ENCODE peak calls at places on chromosomes 13 and 19, in four cellular contexts. One of them, this sample, is unnamed.

GRCh38 chr19:41706741-41707501 is 1.5 kb upstream of the CEACAM5 start:
- DNase-seq in fibroblast of lung: peak; percentile 3
- DNase-seq in tibial artery: peak; percentile 59
- DNase-seq in AG09319: no peak
- DNase-seq in this sample: no peak

GRCh38 chr19:50496189-50497029 is 14.6 kb downstream of the JOSD2 start:
- DNase-seq in fibroblast of lung: no peak
- DNase-seq in tibial artery: peak; percentile 62
- DNase-seq in AG09319: no peak
- DNase-seq in this sample: no peak

GRCh38 chr13:45373116-45373606 is 32.2 kb upstream of the TPT1 start:
- DNase-seq in fibroblast of lung: no peak
- DNase-seq in tibial artery: no peak
- DNase-seq in AG09319: no peak
- DNase-seq in this sample: peak; percentile 41

GRCh38 chr19:18488838-18489626 is 32.8 kb downstream of the ELL start:
- DNase-seq in fibroblast of lung: no peak
- DNase-seq in tibial artery: no peak
- DNase-seq in AG09319: no peak
- DNase-seq in this sample: no peak

GRCh38 chr19:47284324-47284899 is 9.7 kb downstream of the INAFM1 start:
- DNase-seq in fibroblast of lung: peak; percentile 70
- DNase-seq in tibial artery: no peak
- DNase-seq in AG09319: no peak
- DNase-seq in this sample: peak; percentile 12

GRCh38 chr19:44990459-44990858 is 10.8 kb upstream of the RELB start:
- DNase-seq in fibroblast of lung: no peak
- DNase-seq in tibial artery: no peak
- DNase-seq in AG09319: no peak
- DNase-seq in this sample: no peak

GRCh38 chr13:109968876-109969577 is 182.6 kb upstream of the IRS2 start:
- DNase-seq in fibroblast of lung: peak; percentile 69
- DNase-seq in tibial artery: no peak
- DNase-seq in AG09319: no peak
- DNase-seq in this sample: no peak

GRCh38 chr19:17564783-17565182 is 9.3 kb downstream of the COLGALT1 start:
- DNase-seq in fibroblast of lung: no peak
- DNase-seq in tibial artery: no peak
- DNase-seq in AG09319: no peak
- DNase-seq in this sample: no peak

GRCh38 chr13:44259045-44260042 is 114.3 kb upstream of the SERP2 start:
- DNase-seq in fibroblast of lung: peak; percentile 45
- DNase-seq in tibial artery: no peak
- DNase-seq in AG09319: no peak
- DNase-seq in this sample: no peak

GRCh38 chr13:109743706-109744453 is 42.5 kb downstream of the IRS2 start:
- DNase-seq in fibroblast of lung: peak; percentile 66
- DNase-seq in tibial artery: no peak
- DNase-seq in AG09319: no peak
- DNase-seq in this sample: peak; percentile 43

GRCh38 chr19:13241321-13242104 is 91.3 kb downstream of the IER2 start:
- DNase-seq in fibroblast of lung: no peak
- DNase-seq in tibial artery: no peak
- DNase-seq in AG09319: no peak
- DNase-seq in this sample: no peak

GRCh38 chr19:40609561-40610395 is 8.6 kb downstream of the LTBP4 start:
- DNase-seq in fibroblast of lung: no peak
- DNase-seq in tibial artery: peak; percentile 93
- DNase-seq in AG09319: peak; percentile 81
- DNase-seq in this sample: no peak

GRCh38 chr13:43905435-43906031 is 25.8 kb downstream of the LACC1 start:
- DNase-seq in fibroblast of lung: peak; percentile 85
- DNase-seq in tibial artery: no peak
- DNase-seq in AG09319: no peak
- DNase-seq in this sample: peak; percentile 23

GRCh38 chr13:37168922-37169321 is 63.5 kb upstream of the CSNK1A1L start:
- DNase-seq in fibroblast of lung: no peak
- DNase-seq in tibial artery: no peak
- DNase-seq in AG09319: no peak
- DNase-seq in this sample: no peak

GRCh38 chr13:25881946-25882574 is 169.8 kb downstream of the SHISA2 start:
- DNase-seq in fibroblast of lung: peak; percentile 57
- DNase-seq in tibial artery: no peak
- DNase-seq in AG09319: no peak
- DNase-seq in this sample: peak; percentile 32

DNA sequence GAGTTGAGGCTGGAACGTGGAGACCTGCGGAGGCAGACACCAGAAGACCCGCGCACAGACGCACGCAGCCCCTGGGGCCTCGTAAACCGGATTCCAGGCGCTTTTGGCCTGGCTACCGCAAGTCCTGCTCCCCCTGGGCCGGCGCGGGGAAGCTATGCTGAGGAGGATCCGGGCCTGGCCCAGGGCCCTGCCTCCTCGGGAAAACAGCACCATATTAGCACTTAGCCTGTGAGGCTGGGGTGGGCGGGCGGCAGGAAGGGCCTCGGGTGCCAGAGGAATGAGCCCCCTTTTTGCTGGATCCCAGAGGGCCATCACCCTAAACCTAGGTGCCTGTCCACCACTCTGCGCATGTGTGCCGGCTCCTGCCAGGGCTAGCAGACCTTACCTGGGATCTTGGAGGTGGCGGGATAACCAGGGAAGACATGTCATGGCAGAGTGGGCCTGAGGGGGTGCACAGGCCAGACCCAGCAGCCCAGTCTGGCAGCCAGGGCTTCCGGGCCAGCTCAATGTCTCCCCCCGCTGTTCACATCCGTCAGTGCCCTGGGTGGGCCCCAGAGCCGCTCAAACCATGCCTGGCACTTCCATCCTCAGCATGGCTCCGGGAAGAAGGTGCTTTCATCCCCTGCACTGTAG is 7.3 kb downstream of the ELOF1 start:
- DNase-seq in fibroblast of lung: no peak
- DNase-seq in tibial artery: peak; percentile 87
- DNase-seq in AG09319: no peak
- DNase-seq in this sample: no peak
- TF ChIP-seq CTCF in fibroblast of lung: peak; percentile 22
- TF ChIP-seq CTCF in tibial artery: peak; percentile 55
- TF ChIP-seq CTCF in AG09319: peak; percentile 24
- TF ChIP-seq CTCF in this sample: peak; percentile 52

GRCh38 chr13:106143930-106144709 is 391.3 kb downstream of the EFNB2 start:
- DNase-seq in fibroblast of lung: no peak
- DNase-seq in tibial artery: no peak
- DNase-seq in AG09319: no peak
- DNase-seq in this sample: no peak

GRCh38 chr13:106145070-106145469 is 390.4 kb downstream of the EFNB2 start:
- DNase-seq in fibroblast of lung: no peak
- DNase-seq in tibial artery: no peak
- DNase-seq in AG09319: no peak
- DNase-seq in this sample: no peak

GRCh38 chr13:106151056-106151699 is 384.3 kb downstream of the EFNB2 start:
- DNase-seq in fibroblast of lung: peak; percentile 94
- DNase-seq in tibial artery: no peak
- DNase-seq in AG09319: peak; percentile 35
- DNase-seq in this sample: peak; percentile 69

GRCh38 chr13:106143392-106143791 is 392.1 kb downstream of the EFNB2 start:
- DNase-seq in fibroblast of lung: peak; percentile 95
- DNase-seq in tibial artery: no peak
- DNase-seq in AG09319: peak; percentile 31
- DNase-seq in this sample: no peak

GRCh38 chr13:106145997-106146864 is 389.2 kb downstream of the EFNB2 start:
- DNase-seq in fibroblast of lung: no peak
- DNase-seq in tibial artery: no peak
- DNase-seq in AG09319: no peak
- DNase-seq in this sample: no peak
- TF ChIP-seq CTCF in fibroblast of lung: no peak
- TF ChIP-seq CTCF in tibial artery: no peak
- TF ChIP-seq CTCF in AG09319: no peak
- TF ChIP-seq CTCF in this sample: no peak

GRCh38 chr19:10332965-10333757 is at the start of gene RAVER1:
- DNase-seq in fibroblast of lung: peak; percentile 97
- DNase-seq in tibial artery: peak; percentile 99
- DNase-seq in AG09319: peak; percentile 94
- DNase-seq in this sample: peak; percentile 85
- TF ChIP-seq CTCF in fibroblast of lung: no peak
- TF ChIP-seq CTCF in tibial artery: no peak
- TF ChIP-seq CTCF in AG09319: no peak
- TF ChIP-seq CTCF in this sample: no peak

DNA sequence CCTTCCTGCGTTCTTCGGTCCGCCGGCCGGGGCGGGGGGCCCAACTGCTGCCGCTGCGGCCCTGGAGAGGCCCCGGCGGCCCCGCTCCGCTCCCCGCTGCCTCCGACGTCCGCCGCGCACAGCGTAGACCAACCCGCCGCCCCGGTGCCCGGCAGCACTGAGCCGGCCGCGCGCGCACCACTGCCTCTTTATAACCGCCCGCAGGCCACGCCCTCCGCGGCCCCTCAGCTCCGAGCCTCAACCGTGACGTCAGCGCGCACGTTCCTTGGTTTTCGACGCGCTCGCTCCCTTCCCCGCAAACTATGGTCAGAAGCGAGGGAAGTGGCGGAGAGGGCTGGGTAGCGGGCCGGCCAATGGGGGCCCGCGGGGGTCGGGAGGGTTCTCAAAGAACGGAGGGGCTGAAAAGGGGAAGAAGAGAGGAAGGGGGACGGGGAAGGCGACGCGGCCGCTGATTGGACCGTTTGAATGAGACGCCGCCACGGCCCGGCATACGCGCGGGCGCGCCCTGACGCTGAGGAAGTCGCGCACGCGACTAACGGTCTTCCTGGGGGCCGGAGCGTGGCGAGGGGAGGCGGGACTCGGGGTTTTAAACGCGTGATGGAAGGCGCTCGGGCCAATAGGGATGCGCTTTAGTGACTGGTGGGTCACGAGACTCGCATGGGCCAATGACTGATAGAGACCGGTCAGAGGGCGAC is at the start of gene UBE2S:
- DNase-seq in fibroblast of lung: peak; percentile 99
- DNase-seq in tibial artery: peak; percentile 99
- DNase-seq in AG09319: peak; percentile 99
- DNase-seq in this sample: peak; percentile 99
- TF ChIP-seq CTCF in fibroblast of lung: no peak
- TF ChIP-seq CTCF in tibial artery: no peak
- TF ChIP-seq CTCF in AG09319: no peak
- TF ChIP-seq CTCF in this sample: no peak

DNA sequence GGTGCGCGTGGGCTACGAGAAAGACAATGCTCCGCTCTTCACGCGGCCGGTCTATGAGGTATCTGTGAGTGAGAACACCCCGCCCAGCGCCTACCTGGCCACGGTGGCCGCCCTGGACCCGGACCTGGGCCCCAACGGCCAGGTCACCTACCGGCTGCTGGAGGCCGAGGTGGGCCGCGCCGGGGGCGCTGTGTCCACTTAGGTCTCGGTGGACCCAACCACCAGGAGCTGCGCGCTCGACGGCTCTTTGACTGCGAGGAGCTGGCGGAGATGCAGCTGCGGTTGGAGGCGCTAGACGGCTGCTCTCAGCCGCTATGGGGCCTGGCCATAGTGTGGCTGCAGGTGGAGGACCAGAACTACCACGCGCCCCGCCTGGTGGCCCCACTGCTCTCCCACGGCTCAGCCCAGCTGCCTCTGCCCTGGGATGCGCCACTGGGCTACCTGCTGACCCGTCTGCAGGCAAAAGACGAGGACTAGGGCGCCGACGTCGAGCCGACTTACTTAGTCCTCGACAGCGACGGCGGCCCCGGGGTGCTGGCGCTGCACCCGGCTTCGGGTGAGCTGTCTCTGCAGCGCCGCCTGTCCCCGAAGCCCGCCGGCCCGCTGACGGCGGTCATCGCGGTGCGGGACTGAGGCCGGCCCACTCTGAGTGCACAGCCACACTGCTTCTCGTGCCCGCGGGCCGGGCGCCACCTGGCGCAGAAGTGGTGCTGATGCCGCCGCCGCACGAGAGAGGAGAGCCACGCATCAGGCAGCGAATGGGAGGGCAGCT is 173.0 kb downstream of the OLFM4 start:
- DNase-seq in fibroblast of lung: no peak
- DNase-seq in tibial artery: no peak
- DNase-seq in AG09319: no peak
- DNase-seq in this sample: no peak
- TF ChIP-seq CTCF in fibroblast of lung: no peak
- TF ChIP-seq CTCF in tibial artery: no peak
- TF ChIP-seq CTCF in AG09319: peak; percentile 17
- TF ChIP-seq CTCF in this sample: peak; percentile 13

GRCh38 chr13:91313103-91313502 is 34.4 kb upstream of the MIR17HG start:
- DNase-seq in fibroblast of lung: peak; percentile 36
- DNase-seq in tibial artery: no peak
- DNase-seq in AG09319: no peak
- DNase-seq in this sample: peak; percentile 3
- TF ChIP-seq CTCF in fibroblast of lung: peak; percentile 50
- TF ChIP-seq CTCF in tibial artery: peak; percentile 58
- TF ChIP-seq CTCF in AG09319: peak; percentile 40
- TF ChIP-seq CTCF in this sample: peak; percentile 67

This sample was measured in retinal pigment epithelial cell.